ENCODE peak calls at places on chromosomes 5 and 9, in five cellular contexts. I is prostate gland, A is astrocyte of the cerebellum, Q is endodermal cell, X is coronary artery. C is an unnamed sample.

GRCh38 chr9:304519-305185 is 90.0 kb downstream of the DOCK8 start:
- DNase-seq in A (no peak), I (peak), X (no peak), Q (no peak), C (no peak)

GRCh38 chr5:154783774-154784460 is 28.7 kb downstream of the LARP1 start:
- DNase-seq in I (no peak), Q (peak), A (no peak), X (no peak), C (no peak)

GRCh38 chr5:1510631-1511030 is 13.1 kb downstream of the LPCAT1 start:
- DNase-seq in Q (peak), A (no peak), X (peak), I (no peak), C (no peak)

GRCh38 chr9:110081395-110081794 is 126.6 kb downstream of the C9orf152 start:
- DNase-seq in X (no peak), I (no peak), A (peak), Q (no peak), C (no peak)

GRCh38 chr5:173496129-173496882 is 120.1 kb downstream of the BOD1 start:
- DNase-seq in X (no peak), A (no peak), Q (peak), I (no peak), C (no peak)

GRCh38 chr9:130638278-130639118 is 25.9 kb upstream of the PRDM12 start:
- DNase-seq in X (no peak), Q (no peak), A (no peak), I (no peak), C (no peak)

GRCh38 chr5:158514353-158514960 is 585.3 kb downstream of the EBF1 start:
- DNase-seq in Q (no peak), X (no peak), A (peak), I (no peak), C (no peak)

GRCh38 chr5:7763621-7764072 is 87.3 kb downstream of the CFAP90 start:
- DNase-seq in X (no peak), Q (no peak), A (no peak), I (peak), C (no peak)

GRCh38 chr5:150516011-150516410 is 8.1 kb downstream of the NDST1 start:
- DNase-seq in X (no peak), A (no peak), I (no peak), Q (no peak), C (no peak)

GRCh38 chr9:133143639-133144141 is 20.0 kb downstream of the GBGT1 start:
- DNase-seq in Q (no peak), X (no peak), I (no peak), A (no peak), C (no peak)

GRCh38 chr9:113492343-113493079 is 29.0 kb downstream of the RGS3 start:
- DNase-seq in A (no peak), Q (peak), I (no peak), X (no peak), C (no peak)

GRCh38 chr5:131684051-131684450 is 49.0 kb upstream of the RAPGEF6 start:
- DNase-seq in I (no peak), X (no peak), Q (no peak), A (no peak), C (no peak)

GRCh38 chr5:93601433-93602175 is 18.6 kb downstream of the NR2F1 start:
- DNase-seq in A (no peak), I (no peak), Q (no peak), X (no peak), C (no peak)

DNA sequence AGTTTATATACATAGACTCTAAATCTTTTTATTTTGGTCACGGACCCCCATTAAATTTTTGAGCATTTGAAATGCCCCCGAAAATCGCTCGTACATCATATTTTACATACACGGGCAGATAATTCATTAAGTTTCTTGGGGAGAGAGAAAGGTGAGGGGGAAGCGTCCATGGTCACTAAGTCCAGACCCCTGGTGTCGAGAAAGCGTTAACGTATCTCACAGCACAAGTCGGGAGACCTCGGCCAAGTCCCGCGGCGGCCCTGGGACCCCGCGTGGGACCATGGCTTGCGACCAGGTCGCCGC is 794 bp downstream of the PTBP3 start:
- DNase-seq in I (no peak), X (no peak), A (no peak), Q (no peak), C (no peak)
- TF ChIP-seq CTCF in I (no peak), X (no peak), A (no peak), Q (peak), C (no peak)

DNA sequence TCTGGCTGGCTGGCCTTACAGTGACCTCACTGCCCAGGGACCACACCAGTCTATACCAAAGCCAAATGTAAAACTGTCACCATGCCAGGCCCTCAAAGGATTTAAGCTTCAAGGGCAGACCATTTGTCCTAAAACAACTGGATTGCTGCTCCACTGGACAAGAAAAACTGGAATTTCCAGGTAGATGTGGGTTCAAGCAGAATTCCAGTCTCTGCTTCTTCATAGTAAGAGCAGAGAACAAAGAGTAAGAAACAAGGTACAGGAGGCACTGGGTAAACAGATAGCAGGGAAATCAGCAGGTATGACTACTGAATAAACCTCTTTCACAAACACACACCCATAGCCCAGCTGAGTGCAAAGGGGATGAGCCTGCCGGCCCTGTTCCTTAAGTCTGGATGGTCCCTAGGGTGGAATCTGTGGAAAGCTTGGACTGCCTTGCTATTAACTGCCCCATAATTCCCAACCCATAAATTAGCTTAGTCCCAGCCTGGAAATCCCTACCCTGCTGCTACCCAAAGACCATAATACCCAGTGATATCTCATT is 5.5 kb downstream of the B4GALT1 start:
- DNase-seq in Q (no peak), I (peak), A (no peak), X (peak), C (peak)
- H3K4me3 ChIP-seq in Q (peak), I (no peak), A (peak), X (peak), C (peak)

GRCh38 chr5:180305481-180305880 is 13.6 kb upstream of the MAPK9 start:
- DNase-seq in Q (no peak), X (peak), A (no peak), I (no peak), C (no peak)
- TF ChIP-seq CTCF in Q (no peak), X (no peak), A (no peak), I (no peak), C (no peak)

GRCh38 chr9:96139592-96140251 is 162.3 kb downstream of the HSD17B3 start:
- DNase-seq in I (peak), Q (no peak), A (peak), X (peak), C (peak)
- H3K4me3 ChIP-seq in I (no peak), Q (no peak), A (no peak), X (peak), C (no peak)

GRCh38 chr5:63125862-63126261 is 547.2 kb downstream of the LRRC70 start:
- DNase-seq in I (no peak), Q (no peak), A (peak), X (no peak), C (peak)
- TF ChIP-seq CTCF in I (no peak), Q (peak), A (peak), X (no peak), C (peak)

DNA sequence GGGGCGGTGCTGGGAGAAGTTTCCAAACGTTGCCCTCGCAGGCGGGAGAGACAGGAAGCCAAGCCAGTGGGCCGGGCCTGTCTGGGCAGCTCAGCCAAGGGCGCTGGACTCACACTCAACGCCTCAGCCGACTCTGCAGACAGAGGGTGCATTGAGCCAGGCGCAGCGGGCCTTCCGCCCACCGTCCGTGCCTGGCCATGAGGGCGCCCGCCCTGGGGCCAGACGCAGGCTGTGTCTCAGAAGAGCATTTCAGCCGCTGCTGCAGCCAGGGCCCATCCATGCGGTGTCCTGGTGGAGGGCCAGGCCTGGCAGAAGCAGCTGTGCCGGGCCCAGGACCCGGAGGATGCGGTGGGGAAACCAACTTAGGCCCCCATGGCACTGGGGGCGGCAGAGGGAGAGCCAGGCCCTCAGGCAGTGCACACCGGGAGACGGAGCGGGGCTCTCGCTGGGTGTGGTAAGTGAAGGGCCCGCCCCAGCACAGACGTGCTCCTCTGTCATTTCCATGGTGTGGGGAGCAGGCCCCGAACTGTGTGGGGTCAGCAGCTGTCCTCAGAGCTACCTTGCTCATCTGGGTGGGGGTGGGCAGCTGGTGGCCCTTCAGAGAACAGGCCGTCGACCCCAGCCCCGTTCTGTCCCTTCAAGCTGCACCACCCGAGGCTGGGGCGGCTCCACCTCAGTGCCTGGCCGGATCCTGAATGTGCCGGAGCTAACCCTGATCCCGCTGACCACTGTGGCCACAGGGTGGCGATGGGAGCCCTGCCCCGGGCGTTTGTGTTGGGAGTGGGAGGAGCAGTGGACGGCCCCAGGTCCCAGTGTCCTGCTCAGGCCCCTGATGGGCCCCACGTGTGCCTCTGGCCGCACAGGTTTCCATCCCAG is 18.0 kb downstream of the DNLZ start:
- DNase-seq in X (peak), I (no peak), A (no peak), Q (peak), C (no peak)
- H3K4me3 ChIP-seq in X (peak), I (no peak), A (no peak), Q (no peak), C (no peak)